ENCODE peak calls at places on chromosomes 13 and 19, in five cellular contexts. J is neural crest cell, V is GM20000, N is progenitor cell of endocrine pancreas, U is colonic mucosa. H is an unnamed sample.
A peak's percentile ranks its signal among the peaks of the same experiment; 100 is the strongest.

GRCh38 chr19:34589730-34590129 is 87.2 kb downstream of the SCGB2B2 start:
- DNase-seq in J (no peak), V (no peak), N (no peak), U (no peak), H (no peak)

GRCh38 chr13:33089311-33089710 is 73.1 kb downstream of the KL start:
- DNase-seq in J (no peak), V (no peak), N (no peak), U (no peak), H (no peak)

GRCh38 chr19:48638831-48639381 is 1.7 kb upstream of the DBP start:
- DNase-seq in J (no peak), V (no peak), N (no peak), U (peak; percentile 41), H (peak; percentile 49)

GRCh38 chr13:98401936-98402335 is 175.0 kb downstream of the STK24 start:
- DNase-seq in J (no peak), V (no peak), N (no peak), U (no peak), H (no peak)

GRCh38 chr19:15584541-15585115 is 30.4 kb upstream of the CYP4F8 start:
- DNase-seq in J (peak; percentile 70), V (peak; percentile 81), N (no peak), U (peak; percentile 85), H (peak; percentile 72)

GRCh38 chr19:29678484-29679106 is 13.3 kb downstream of the PLEKHF1 start:
- DNase-seq in J (no peak), V (no peak), N (no peak), U (no peak), H (no peak)

GRCh38 chr19:48403606-48404005 is 10.1 kb downstream of the GRIN2D start:
- DNase-seq in J (no peak), V (peak; percentile 91), N (no peak), U (peak; percentile 38), H (no peak)

GRCh38 chr13:99310382-99311031 is 3.3 kb upstream of the GPR183 start:
- DNase-seq in J (no peak), V (no peak), N (no peak), U (no peak), H (no peak)

GRCh38 chr13:52706074-52706473 is 33.5 kb downstream of the CNMD start:
- DNase-seq in J (no peak), V (no peak), N (no peak), U (no peak), H (no peak)

GRCh38 chr13:52703482-52703881 is 36.1 kb downstream of the CNMD start:
- DNase-seq in J (no peak), V (no peak), N (no peak), U (no peak), H (peak; percentile 14)

GRCh38 chr13:52701728-52702480 is 37.7 kb downstream of the CNMD start:
- DNase-seq in J (no peak), V (no peak), N (no peak), U (no peak), H (no peak)

GRCh38 chr13:52711277-52711676 is 28.3 kb downstream of the CNMD start:
- DNase-seq in J (no peak), V (no peak), N (no peak), U (no peak), H (peak; percentile 6)

DNA sequence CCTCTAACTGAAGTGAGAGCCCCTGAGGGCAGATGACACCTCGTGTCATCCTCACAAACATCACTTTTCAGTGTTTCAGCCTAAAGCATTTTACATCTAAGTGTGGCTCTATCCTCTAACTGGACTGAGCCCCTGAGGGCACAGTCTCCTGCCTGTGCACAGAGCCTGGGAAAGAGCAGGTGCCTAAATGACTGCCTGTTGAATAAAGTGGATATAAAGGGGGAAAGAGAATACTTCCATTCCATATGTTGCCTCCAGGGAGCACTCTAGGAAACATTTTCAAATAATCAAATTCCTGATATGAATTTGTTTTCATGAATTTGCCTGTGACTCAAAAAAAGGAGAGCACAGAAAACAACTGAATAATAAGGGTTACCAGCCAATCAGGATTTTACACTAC is 32.2 kb downstream of the CNMD start:
- DNase-seq in J (no peak), V (no peak), N (no peak), U (no peak), H (no peak)
- TF ChIP-seq CTCF in J (peak; percentile 39), V (no peak), N (no peak), U (no peak), H (peak; percentile 7)

GRCh38 chr19:8321067-8321759 is at the start of the genes NDUFA7 and RPS28:
- DNase-seq in J (peak; percentile 97), V (peak; percentile 96), N (peak; percentile 95), U (peak; percentile 98), H (peak; percentile 98)
- TF ChIP-seq CTCF in J (peak; percentile 31), V (peak; percentile 35), N (no peak), U (no peak), H (no peak)

GRCh38 chr19:56721714-56722113 is 50.2 kb upstream of the ZNF835 start:
- DNase-seq in J (no peak), V (no peak), N (no peak), U (no peak), H (no peak)

GRCh38 chr19:56720281-56720680 is 48.7 kb upstream of the ZNF835 start:
- DNase-seq in J (no peak), V (no peak), N (no peak), U (no peak), H (no peak)

GRCh38 chr19:56727731-56728130 is 56.2 kb upstream of the ZNF835 start:
- DNase-seq in J (no peak), V (no peak), N (no peak), U (no peak), H (no peak)

GRCh38 chr19:56725829-56726424 is 54.4 kb upstream of the ZNF835 start:
- DNase-seq in J (no peak), V (no peak), N (no peak), U (no peak), H (no peak)
- TF ChIP-seq CTCF in J (no peak), V (no peak), N (no peak), U (no peak), H (no peak)

DNA sequence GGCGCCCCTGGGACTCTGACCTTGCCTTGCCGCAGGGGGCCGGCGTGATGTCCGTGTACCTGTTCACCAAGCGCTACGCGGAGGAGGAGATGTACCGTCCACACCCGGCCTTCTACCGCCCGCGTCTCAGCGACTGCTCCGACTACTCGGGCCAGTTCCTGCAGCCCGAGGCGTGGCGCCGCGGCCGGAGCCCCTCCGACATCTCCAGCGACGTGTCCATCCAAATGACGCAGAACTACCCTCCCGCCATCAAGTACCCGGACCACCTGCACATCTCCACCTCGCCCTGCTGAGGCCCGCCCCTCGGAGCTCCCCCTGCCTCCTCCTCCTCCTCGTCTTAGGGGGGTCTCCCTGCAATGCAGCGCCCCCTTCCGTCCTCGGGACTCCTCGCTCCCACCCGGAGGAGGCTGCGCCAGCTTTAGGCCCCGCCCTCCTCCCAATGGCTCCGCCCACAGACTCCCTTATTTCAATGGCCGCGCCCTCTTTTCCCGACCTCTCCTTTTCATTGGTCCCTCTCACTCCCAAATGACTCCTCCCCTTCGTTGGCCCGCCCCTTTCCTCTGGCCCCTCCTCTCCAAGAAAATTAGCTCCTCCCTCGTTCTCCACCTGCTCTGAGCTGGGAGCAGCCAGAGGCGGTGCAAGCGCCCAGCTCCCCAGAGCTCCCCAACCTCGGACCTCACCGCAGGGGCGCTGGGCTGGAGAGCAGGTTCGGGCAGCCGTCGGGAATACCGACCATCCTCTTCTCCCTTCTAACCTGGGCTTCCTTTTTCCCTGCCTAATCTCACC is 20.5 kb upstream of the CACNG8 start:
- DNase-seq in J (peak; percentile 43), V (no peak), N (peak; percentile 23), U (no peak), H (peak; percentile 83)
- TF ChIP-seq CTCF in J (peak; percentile 20), V (no peak), N (peak; percentile 31), U (no peak), H (peak; percentile 42)

GRCh38 chr13:40809471-40809870 is 20.1 kb downstream of the SLC25A15 start:
- DNase-seq in J (no peak), V (no peak), N (no peak), U (no peak), H (no peak)

GRCh38 chr13:40812724-40813445 is 23.5 kb downstream of the SLC25A15 start:
- DNase-seq in J (no peak), V (no peak), N (no peak), U (no peak), H (no peak)

GRCh38 chr13:40812102-40812501 is 22.7 kb downstream of the SLC25A15 start:
- DNase-seq in J (no peak), V (no peak), N (no peak), U (no peak), H (no peak)

GRCh38 chr13:40814803-40815202 is 25.4 kb downstream of the SLC25A15 start:
- DNase-seq in J (no peak), V (no peak), N (no peak), U (no peak), H (no peak)

DNA sequence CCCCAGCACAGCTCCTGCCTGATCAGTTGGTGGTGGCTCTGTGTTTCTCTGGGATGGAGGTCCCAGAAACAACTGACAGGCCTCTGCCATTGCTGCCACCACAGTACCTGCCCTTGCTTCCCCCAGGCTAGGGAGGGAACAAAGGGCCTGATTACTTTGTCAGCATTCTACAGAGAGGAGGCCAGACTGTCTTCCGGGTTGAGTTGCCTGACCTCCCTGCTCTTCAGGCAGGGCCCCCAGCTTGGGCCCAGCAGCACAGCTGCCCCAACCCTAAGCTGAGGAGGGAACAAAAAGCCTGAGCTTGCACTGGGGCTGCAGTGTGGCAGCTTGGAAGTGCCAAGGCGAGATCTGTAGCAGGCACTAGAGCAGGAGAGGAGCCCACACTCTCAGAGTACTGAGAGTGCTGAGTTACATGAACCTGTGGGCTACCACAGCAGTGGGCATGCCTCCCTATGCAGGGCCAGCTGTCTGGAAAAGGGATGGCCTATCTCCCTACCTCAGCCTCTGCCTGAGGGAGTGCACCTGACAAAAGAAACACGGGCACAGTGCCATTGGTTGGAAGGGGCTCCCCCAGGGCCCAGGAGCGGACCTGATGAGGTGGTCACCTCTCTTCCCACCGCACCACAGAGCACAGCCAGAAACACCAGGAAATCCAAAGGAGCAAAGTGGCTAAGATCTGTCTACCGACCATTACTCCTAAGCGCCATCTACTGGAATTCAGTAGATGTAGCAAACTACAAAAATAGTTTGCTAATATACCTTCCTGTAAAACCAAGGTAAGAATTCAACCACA is 24.4 kb downstream of the SLC25A15 start:
- DNase-seq in J (no peak), V (peak; percentile 49), N (no peak), U (no peak), H (no peak)
- TF ChIP-seq CTCF in J (peak; percentile 54), V (peak; percentile 46), N (peak; percentile 44), U (peak; percentile 41), H (peak; percentile 29)

GRCh38 chr13:20363604-20364003 is 131.5 kb upstream of the GJB6 start:
- DNase-seq in J (no peak), V (no peak), N (no peak), U (no peak), H (no peak)

GRCh38 chr13:20363162-20363561 is 131.0 kb upstream of the GJB6 start:
- DNase-seq in J (no peak), V (no peak), N (no peak), U (no peak), H (no peak)

GRCh38 chr13:20362642-20363041 is 130.5 kb upstream of the GJB6 start:
- DNase-seq in J (no peak), V (no peak), N (no peak), U (no peak), H (no peak)

GRCh38 chr13:20369886-20370361 is 137.8 kb upstream of the GJB6 start:
- DNase-seq in J (no peak), V (no peak), N (no peak), U (no peak), H (no peak)

DNA sequence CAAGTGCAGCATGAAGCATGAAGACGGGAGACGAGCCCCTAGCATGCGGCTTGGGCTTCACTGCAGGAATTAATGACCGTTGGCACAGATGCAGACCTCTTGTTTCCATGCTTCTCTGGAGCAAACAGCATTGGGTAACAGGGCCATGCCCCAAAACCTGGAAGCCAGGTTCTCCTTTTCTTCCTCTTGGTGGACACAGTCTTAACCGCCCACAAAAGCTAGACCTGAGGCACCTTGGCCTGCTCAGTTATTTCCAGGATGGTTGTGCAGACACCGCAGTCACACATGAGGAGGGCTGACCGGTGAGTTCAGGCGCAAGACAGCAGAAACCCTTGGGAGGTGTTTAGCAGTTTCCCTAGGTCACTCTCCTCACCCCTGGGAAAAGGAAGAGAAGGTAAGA is 133.9 kb upstream of the GJB6 start:
- DNase-seq in J (no peak), V (no peak), N (no peak), U (no peak), H (no peak)
- TF ChIP-seq CTCF in J (no peak), V (no peak), N (no peak), U (no peak), H (no peak)